ENCODE peak calls at places on chromosomes 7 and 10, in seven cellular contexts. I, S, D, N, O, Z and C are unnamed samples. For H3K4me1, the result is how much of the 10 kb centered on the place peaks cover.

GRCh38 chr7:138961159-138961558 is 20.0 kb downstream of the KIAA1549 start:
- DNase-seq in I (no peak), Z (no peak), S (no peak), O (no peak), D (no peak), N (no peak), C (no peak)

GRCh38 chr7:73906874-73907273 is 45.9 kb downstream of the TMEM270 start:
- DNase-seq in I (no peak), O (no peak), Z (no peak), N (no peak), S (no peak), D (no peak), C (no peak)

GRCh38 chr7:66157060-66157459 is 42.4 kb downstream of the CRCP start:
- DNase-seq in I (no peak), N (no peak), Z (no peak), D (no peak), O (no peak), S (no peak), C (no peak)

GRCh38 chr10:104925232-104925851 is 284.3 kb downstream of the SORCS3 start:
- DNase-seq in S (peak), I (peak), N (no peak), O (peak), D (no peak), Z (peak), C (peak)

GRCh38 chr7:43639858-43640491 is 57.1 kb downstream of the STK17A start:
- DNase-seq in N (peak), O (peak), D (peak), I (no peak), Z (no peak), S (no peak), C (peak)

GRCh38 chr10:88288621-88289059 is 294.5 kb downstream of the RNLS start:
- DNase-seq in D (no peak), O (no peak), N (no peak), I (no peak), Z (no peak), S (no peak), C (no peak)

GRCh38 chr10:25455980-25456567 is 281.3 kb downstream of the GPR158 start:
- DNase-seq in S (no peak), N (peak), Z (peak), O (no peak), I (no peak), D (no peak), C (no peak)

GRCh38 chr10:69458426-69459100 is 7.3 kb downstream of the TSPAN15 start:
- DNase-seq in S (no peak), N (no peak), Z (peak), O (no peak), I (no peak), D (no peak), C (peak)

GRCh38 chr7:33432825-33433224 is 303.5 kb downstream of the BBS9 start:
- DNase-seq in D (no peak), Z (no peak), S (no peak), I (no peak), N (no peak), O (no peak), C (no peak)

GRCh38 chr7:29865526-29865925 is 59.2 kb downstream of the WIPF3 start:
- DNase-seq in N (peak), S (no peak), D (peak), O (no peak), I (no peak), Z (no peak), C (no peak)

GRCh38 chr10:122407375-122408125 is 33.0 kb downstream of the PLEKHA1 start:
- DNase-seq in I (no peak), S (no peak), D (no peak), O (no peak), N (no peak), Z (no peak), C (no peak)

GRCh38 chr7:38561166-38561565 is 70.0 kb downstream of the AMPH start:
- DNase-seq in I (no peak), N (no peak), S (no peak), O (no peak), Z (peak), D (peak), C (no peak)
- H3K18ac ChIP-seq in I (no peak), N (no peak), S (no peak), O (no peak), Z (no peak), D (no peak), C (no peak)

GRCh38 chr7:45024126-45024744 is 24.2 kb downstream of the CCM2 start:
- DNase-seq in S (no peak), D (no peak), I (no peak), Z (no peak), N (no peak), O (no peak), C (no peak)
- H3K4me1 ChIP-seq in S (under half), D (under half), I (under half), Z (under half), N (under half), O (under half), C (under half)

GRCh38 chr10:97915761-97916160 is 66.1 kb downstream of the GOLGA7B start:
- DNase-seq in Z (no peak), N (no peak), D (no peak), I (no peak), O (no peak), S (no peak), C (no peak)

GRCh38 chr10:97915346-97915745 is 65.7 kb downstream of the GOLGA7B start:
- DNase-seq in S (no peak), D (no peak), I (no peak), N (no peak), O (no peak), Z (no peak), C (no peak)

GRCh38 chr10:97913554-97913953 is 63.9 kb downstream of the GOLGA7B start:
- DNase-seq in Z (no peak), I (no peak), O (no peak), S (no peak), N (no peak), D (no peak), C (no peak)

GRCh38 chr10:97914837-97915211 is 65.2 kb downstream of the GOLGA7B start:
- DNase-seq in N (peak), D (peak), O (peak), Z (peak), I (peak), S (peak), C (peak)

GRCh38 chr10:97914171-97914836 is 64.7 kb downstream of the GOLGA7B start:
- DNase-seq in D (no peak), I (no peak), O (no peak), S (no peak), Z (no peak), N (no peak), C (no peak)
- H3K18ac ChIP-seq in D (no peak), I (no peak), O (no peak), S (no peak), Z (no peak), N (no peak), C (no peak)

GRCh38 chr7:36279926-36280315 is 109.7 kb upstream of the ANLN start:
- DNase-seq in N (no peak), D (no peak), Z (no peak), O (no peak), S (no peak), I (no peak), C (no peak)
- H3K4me1 ChIP-seq in N (under half), D (under half), Z (under half), O (under half), S (half or more), I (under half), C (under half)

DNA sequence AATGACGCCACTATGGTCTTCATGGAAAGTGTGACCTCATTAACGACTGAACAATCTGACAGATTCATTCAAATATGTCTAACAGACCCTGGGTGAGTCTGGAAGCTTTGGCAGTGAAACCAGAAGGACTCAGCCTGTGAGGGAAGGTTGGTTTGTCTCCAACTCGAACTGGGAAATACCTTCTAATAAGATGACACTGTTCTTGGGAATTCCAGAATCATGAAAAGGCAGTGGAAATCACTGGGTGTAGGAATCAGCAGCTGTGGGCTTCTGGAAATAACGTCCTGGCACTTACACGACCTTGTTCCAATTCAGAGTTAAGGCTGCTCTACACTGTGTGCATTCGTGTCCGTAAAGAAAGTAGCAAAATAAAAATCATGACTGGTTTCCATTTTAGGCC is 75.1 kb downstream of the DGKI start:
- DNase-seq in Z (peak), N (peak), O (no peak), S (no peak), D (peak), I (no peak), C (no peak)
- H3K18ac ChIP-seq in Z (no peak), N (no peak), O (no peak), S (no peak), D (no peak), I (no peak), C (no peak)

GRCh38 chr7:140671966-140672365 is 779 bp upstream of the ADCK2 start:
- DNase-seq in O (no peak), Z (no peak), N (no peak), S (peak), D (no peak), I (peak), C (no peak)
- H3K4me1 ChIP-seq in O (under half), Z (under half), N (under half), S (under half), D (under half), I (under half), C (under half)

GRCh38 chr10:4136121-4136520 is 351.1 kb upstream of the KLF6 start:
- DNase-seq in S (no peak), D (no peak), O (no peak), N (no peak), I (no peak), Z (no peak), C (no peak)

GRCh38 chr10:4134701-4135100 is 349.7 kb upstream of the KLF6 start:
- DNase-seq in D (no peak), Z (no peak), I (no peak), S (no peak), O (no peak), N (no peak), C (no peak)

GRCh38 chr10:4141471-4141870 is 356.5 kb upstream of the KLF6 start:
- DNase-seq in S (no peak), I (peak), Z (peak), O (no peak), N (peak), D (peak), C (peak)

GRCh38 chr10:4137299-4137698 is 352.3 kb upstream of the KLF6 start:
- DNase-seq in D (no peak), N (no peak), S (no peak), Z (no peak), I (no peak), O (no peak), C (no peak)

DNA sequence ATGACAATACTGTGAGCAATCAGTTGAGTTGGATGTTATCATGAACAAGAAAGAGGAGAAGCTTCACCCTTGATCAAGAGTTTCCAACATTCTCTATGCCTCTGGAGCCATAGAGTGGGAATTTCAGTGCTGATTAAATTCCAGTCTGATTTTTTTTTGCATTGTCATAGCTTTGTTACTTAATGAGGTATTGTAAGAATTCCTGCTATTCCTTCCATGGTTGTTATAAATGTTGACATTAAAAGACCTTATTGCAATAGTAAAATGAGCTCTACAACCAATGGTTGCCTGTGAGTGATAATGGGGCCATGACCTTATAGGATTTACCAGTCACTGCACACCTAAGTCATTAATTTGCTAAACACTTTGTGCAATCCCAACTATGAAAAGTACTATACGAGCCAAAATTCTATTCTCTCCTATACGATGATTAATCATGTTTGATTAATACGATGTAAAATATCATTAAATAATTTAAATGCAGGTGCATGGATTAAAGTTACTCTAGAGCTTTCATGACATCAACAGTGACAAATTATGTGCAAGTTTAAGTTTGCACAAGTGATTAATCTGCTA is 353.2 kb upstream of the KLF6 start:
- DNase-seq in S (no peak), D (no peak), N (no peak), O (no peak), Z (peak), I (no peak), C (no peak)
- H3K18ac ChIP-seq in S (no peak), D (no peak), N (no peak), O (no peak), Z (no peak), I (no peak), C (no peak)

DNA sequence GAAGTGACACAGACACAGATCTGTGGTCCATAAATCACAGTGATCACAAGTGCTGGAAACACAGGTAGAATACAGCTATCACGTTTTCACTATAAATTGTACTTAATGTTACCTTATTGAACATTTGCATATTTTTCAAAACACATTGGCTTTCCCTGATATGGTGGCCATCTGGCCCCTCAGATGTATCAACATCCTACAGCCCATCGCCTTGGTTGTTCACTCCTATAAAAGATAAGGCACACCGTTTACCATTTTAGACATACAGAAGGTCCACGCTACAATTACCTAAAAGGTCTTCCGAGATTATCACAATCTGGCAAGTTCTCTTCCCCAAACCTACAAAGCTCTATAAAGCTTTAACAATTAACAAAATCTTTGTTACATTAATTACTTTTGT is 91.4 kb downstream of the SRPK2 start:
- DNase-seq in I (no peak), D (no peak), N (no peak), S (no peak), O (no peak), Z (no peak), C (no peak)
- H3K4me1 ChIP-seq in I (under half), D (under half), N (under half), S (under half), O (under half), Z (under half), C (under half)

GRCh38 chr10:3635248-3635647 is 149.8 kb downstream of the KLF6 start:
- DNase-seq in O (no peak), S (no peak), I (no peak), Z (peak), D (no peak), N (no peak), C (no peak)
- H3K18ac ChIP-seq in O (no peak), S (no peak), I (no peak), Z (no peak), D (no peak), N (no peak), C (no peak)